ENCODE peak calls at places on chromosomes 16 and 17, in ten cellular contexts. One of them, this sample, is unnamed. For H3K27me3 and H3K36me3, the result is how much of the 10 kb centered on the place peaks cover.

GRCh38 chr17:48663134-48663924 is 37.2 kb upstream of the HOXB9 start:
- DNase-seq in stomach: no peak
- DNase-seq in heart left ventricle: no peak
- DNase-seq in naive thymus-derived CD4-positive, alpha-beta T cell: no peak
- DNase-seq in aorta: no peak
- DNase-seq in GM23338: peak
- DNase-seq in NT2/D1: no peak
- DNase-seq in GM23248: no peak
- DNase-seq in neural progenitor cell: no peak
- DNase-seq in CD8-positive, alpha-beta memory T cell: no peak
- DNase-seq in this sample: no peak

GRCh38 chr17:77189148-77189547 is 48.4 kb downstream of the SEC14L1 start:
- DNase-seq in stomach: no peak
- DNase-seq in heart left ventricle: no peak
- DNase-seq in naive thymus-derived CD4-positive, alpha-beta T cell: peak
- DNase-seq in aorta: no peak
- DNase-seq in GM23338: no peak
- DNase-seq in NT2/D1: no peak
- DNase-seq in GM23248: no peak
- DNase-seq in neural progenitor cell: no peak
- DNase-seq in CD8-positive, alpha-beta memory T cell: no peak
- DNase-seq in this sample: no peak

GRCh38 chr16:10594312-10594950 is 14.0 kb upstream of the EMP2 start:
- DNase-seq in stomach: peak
- DNase-seq in heart left ventricle: no peak
- DNase-seq in naive thymus-derived CD4-positive, alpha-beta T cell: no peak
- DNase-seq in aorta: no peak
- DNase-seq in GM23338: no peak
- DNase-seq in NT2/D1: no peak
- DNase-seq in GM23248: no peak
- DNase-seq in neural progenitor cell: no peak
- DNase-seq in CD8-positive, alpha-beta memory T cell: no peak
- DNase-seq in this sample: no peak

GRCh38 chr17:29115435-29115834 is 64.8 kb downstream of the MYO18A start:
- DNase-seq in stomach: no peak
- DNase-seq in heart left ventricle: no peak
- DNase-seq in naive thymus-derived CD4-positive, alpha-beta T cell: no peak
- DNase-seq in aorta: no peak
- DNase-seq in GM23338: no peak
- DNase-seq in NT2/D1: no peak
- DNase-seq in GM23248: no peak
- DNase-seq in neural progenitor cell: no peak
- DNase-seq in CD8-positive, alpha-beta memory T cell: no peak
- DNase-seq in this sample: no peak

GRCh38 chr16:13193721-13194120 is 292.3 kb downstream of the SHISA9 start:
- DNase-seq in stomach: no peak
- DNase-seq in heart left ventricle: no peak
- DNase-seq in naive thymus-derived CD4-positive, alpha-beta T cell: no peak
- DNase-seq in aorta: no peak
- DNase-seq in GM23338: no peak
- DNase-seq in NT2/D1: no peak
- DNase-seq in GM23248: no peak
- DNase-seq in neural progenitor cell: no peak
- DNase-seq in CD8-positive, alpha-beta memory T cell: no peak
- DNase-seq in this sample: no peak

GRCh38 chr17:59380474-59380873 is 49.0 kb downstream of the YPEL2 start:
- DNase-seq in stomach: no peak
- DNase-seq in heart left ventricle: no peak
- DNase-seq in naive thymus-derived CD4-positive, alpha-beta T cell: no peak
- DNase-seq in aorta: no peak
- DNase-seq in GM23338: no peak
- DNase-seq in NT2/D1: no peak
- DNase-seq in GM23248: no peak
- DNase-seq in neural progenitor cell: no peak
- DNase-seq in CD8-positive, alpha-beta memory T cell: no peak
- DNase-seq in this sample: no peak

GRCh38 chr17:47694018-47694817 is at the start of gene TBKBP1:
- DNase-seq in stomach: no peak
- DNase-seq in heart left ventricle: peak
- DNase-seq in naive thymus-derived CD4-positive, alpha-beta T cell: peak
- DNase-seq in aorta: peak
- DNase-seq in GM23338: peak
- DNase-seq in NT2/D1: peak
- DNase-seq in GM23248: peak
- DNase-seq in neural progenitor cell: peak
- DNase-seq in CD8-positive, alpha-beta memory T cell: peak
- DNase-seq in this sample: peak

GRCh38 chr17:19410875-19411291 is at the start of gene RNF112:
- DNase-seq in stomach: no peak
- DNase-seq in heart left ventricle: no peak
- DNase-seq in naive thymus-derived CD4-positive, alpha-beta T cell: no peak
- DNase-seq in aorta: no peak
- DNase-seq in GM23338: peak
- DNase-seq in NT2/D1: no peak
- DNase-seq in GM23248: peak
- DNase-seq in neural progenitor cell: peak
- DNase-seq in CD8-positive, alpha-beta memory T cell: no peak
- DNase-seq in this sample: no peak

GRCh38 chr17:81338301-81339179 is 43.4 kb upstream of the SLC38A10 start:
- DNase-seq in stomach: no peak
- DNase-seq in heart left ventricle: no peak
- DNase-seq in naive thymus-derived CD4-positive, alpha-beta T cell: no peak
- DNase-seq in aorta: no peak
- DNase-seq in GM23338: no peak
- DNase-seq in NT2/D1: no peak
- DNase-seq in GM23248: no peak
- DNase-seq in neural progenitor cell: no peak
- DNase-seq in CD8-positive, alpha-beta memory T cell: no peak
- DNase-seq in this sample: no peak

DNA sequence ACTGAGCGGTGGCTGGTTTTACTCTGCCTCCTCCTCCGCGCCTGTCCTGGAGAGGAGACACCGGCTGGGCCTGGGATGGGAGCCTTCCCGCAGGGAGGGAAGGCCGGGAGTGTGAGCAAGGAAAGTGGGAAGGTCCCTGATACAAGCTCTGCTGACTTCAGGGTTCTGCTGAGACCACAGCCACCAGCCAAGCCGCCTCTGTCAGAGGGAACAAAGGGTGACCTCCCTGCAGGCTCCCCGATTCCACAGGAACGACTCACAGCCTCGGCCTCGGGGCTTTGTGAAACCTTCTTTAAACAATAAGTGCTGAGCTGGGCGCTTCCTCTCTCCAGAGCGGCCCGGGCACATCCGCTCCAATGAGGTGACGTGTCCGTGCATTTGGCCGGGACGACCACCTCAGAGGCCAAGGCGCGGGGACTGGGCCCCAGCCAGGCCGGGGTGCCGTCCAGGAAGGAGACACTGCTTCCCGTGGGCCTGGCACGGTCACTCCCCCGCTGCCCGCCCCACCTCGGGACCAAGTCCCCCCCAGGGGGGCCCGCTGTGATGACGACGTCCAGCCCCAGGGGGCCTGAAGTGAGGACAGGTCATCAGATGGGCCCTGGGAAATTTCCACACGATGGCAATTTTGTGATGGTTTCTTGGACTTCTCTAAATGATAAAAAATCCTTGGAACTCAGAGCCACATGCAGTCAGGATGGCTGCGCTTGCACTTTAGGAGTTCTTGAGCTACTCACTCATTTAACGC is 11.8 kb upstream of the CIBAR2 start:
- DNase-seq in stomach: no peak
- DNase-seq in heart left ventricle: peak
- DNase-seq in naive thymus-derived CD4-positive, alpha-beta T cell: no peak
- DNase-seq in aorta: peak
- DNase-seq in GM23338: peak
- DNase-seq in NT2/D1: peak
- DNase-seq in GM23248: peak
- DNase-seq in neural progenitor cell: peak
- DNase-seq in CD8-positive, alpha-beta memory T cell: no peak
- DNase-seq in this sample: no peak
- H3K4me3 ChIP-seq in stomach: no peak
- H3K4me3 ChIP-seq in heart left ventricle: peak
- H3K4me3 ChIP-seq in naive thymus-derived CD4-positive, alpha-beta T cell: no peak
- H3K4me3 ChIP-seq in aorta: no peak
- H3K4me3 ChIP-seq in GM23338: no peak
- H3K4me3 ChIP-seq in NT2/D1: peak
- H3K4me3 ChIP-seq in GM23248: no peak
- H3K4me3 ChIP-seq in neural progenitor cell: no peak
- H3K4me3 ChIP-seq in CD8-positive, alpha-beta memory T cell: no peak
- H3K4me3 ChIP-seq in this sample: no peak

DNA sequence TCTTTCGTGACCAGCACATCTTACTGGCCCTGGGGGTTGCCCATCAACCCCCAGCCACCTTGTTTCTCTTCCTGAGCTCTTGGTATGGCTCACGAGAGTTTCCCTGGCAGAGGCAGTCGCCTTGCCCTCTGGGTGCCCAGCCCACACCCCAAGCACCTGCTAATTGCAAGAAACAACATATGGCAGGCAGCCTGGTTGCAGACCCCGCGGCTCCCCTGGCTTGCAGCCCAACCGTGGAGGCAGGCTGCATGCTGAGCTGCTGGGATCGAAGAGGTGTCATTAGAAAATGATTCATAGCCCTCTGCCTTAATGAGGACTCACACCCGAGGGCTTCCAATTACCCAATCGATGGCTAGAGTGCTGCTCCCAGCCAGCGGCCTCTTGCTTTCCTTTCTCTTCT is 115.7 kb downstream of the TMEM114 start:
- DNase-seq in stomach: no peak
- DNase-seq in heart left ventricle: no peak
- DNase-seq in naive thymus-derived CD4-positive, alpha-beta T cell: no peak
- DNase-seq in aorta: no peak
- DNase-seq in GM23338: no peak
- DNase-seq in NT2/D1: no peak
- DNase-seq in GM23248: no peak
- DNase-seq in neural progenitor cell: no peak
- DNase-seq in CD8-positive, alpha-beta memory T cell: no peak
- DNase-seq in this sample: peak
- H3K27me3 ChIP-seq in stomach: under half
- H3K27me3 ChIP-seq in heart left ventricle: under half
- H3K27me3 ChIP-seq in naive thymus-derived CD4-positive, alpha-beta T cell: under half
- H3K27me3 ChIP-seq in aorta: under half
- H3K27me3 ChIP-seq in GM23338: under half
- H3K27me3 ChIP-seq in NT2/D1: half or more
- H3K27me3 ChIP-seq in GM23248: under half
- H3K27me3 ChIP-seq in neural progenitor cell: under half
- H3K27me3 ChIP-seq in CD8-positive, alpha-beta memory T cell: under half
- H3K27me3 ChIP-seq in this sample: under half

DNA sequence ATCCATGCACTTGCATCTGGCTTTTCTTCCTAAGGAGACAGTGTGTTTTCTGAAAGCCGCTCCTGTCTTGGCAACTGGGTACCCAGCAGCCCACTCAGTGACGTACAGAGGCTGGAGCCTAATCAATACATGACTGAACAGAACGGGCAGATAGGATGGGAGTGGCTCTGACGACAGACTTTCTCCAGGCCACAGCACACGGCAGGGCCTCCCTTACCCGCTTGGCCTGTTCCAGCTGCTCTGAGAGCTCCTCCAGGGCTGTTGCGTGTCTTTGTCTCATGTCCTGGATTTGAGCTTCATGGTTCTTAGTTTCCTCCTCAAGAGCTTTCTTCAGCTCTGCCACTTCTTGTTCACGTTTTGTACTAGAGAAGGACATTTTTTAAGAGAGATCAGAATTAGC is 64.9 kb downstream of the NDEL1 start:
- DNase-seq in stomach: no peak
- DNase-seq in heart left ventricle: no peak
- DNase-seq in naive thymus-derived CD4-positive, alpha-beta T cell: no peak
- DNase-seq in aorta: peak
- DNase-seq in GM23338: no peak
- DNase-seq in NT2/D1: no peak
- DNase-seq in GM23248: no peak
- DNase-seq in neural progenitor cell: no peak
- DNase-seq in CD8-positive, alpha-beta memory T cell: no peak
- DNase-seq in this sample: no peak
- H3K36me3 ChIP-seq in stomach: half or more
- H3K36me3 ChIP-seq in heart left ventricle: under half
- H3K36me3 ChIP-seq in naive thymus-derived CD4-positive, alpha-beta T cell: under half
- H3K36me3 ChIP-seq in aorta: under half
- H3K36me3 ChIP-seq in GM23338: half or more
- H3K36me3 ChIP-seq in NT2/D1: half or more
- H3K36me3 ChIP-seq in GM23248: under half
- H3K36me3 ChIP-seq in neural progenitor cell: under half
- H3K36me3 ChIP-seq in CD8-positive, alpha-beta memory T cell: under half
- H3K36me3 ChIP-seq in this sample: under half

GRCh38 chr17:68178831-68179230 is 69.0 kb upstream of the AMZ2 start:
- DNase-seq in stomach: no peak
- DNase-seq in heart left ventricle: no peak
- DNase-seq in naive thymus-derived CD4-positive, alpha-beta T cell: no peak
- DNase-seq in aorta: no peak
- DNase-seq in GM23338: no peak
- DNase-seq in NT2/D1: no peak
- DNase-seq in GM23248: no peak
- DNase-seq in neural progenitor cell: no peak
- DNase-seq in CD8-positive, alpha-beta memory T cell: no peak
- DNase-seq in this sample: no peak

GRCh38 chr17:68184141-68184571 is 63.7 kb upstream of the AMZ2 start:
- DNase-seq in stomach: no peak
- DNase-seq in heart left ventricle: no peak
- DNase-seq in naive thymus-derived CD4-positive, alpha-beta T cell: no peak
- DNase-seq in aorta: no peak
- DNase-seq in GM23338: peak
- DNase-seq in NT2/D1: no peak
- DNase-seq in GM23248: no peak
- DNase-seq in neural progenitor cell: peak
- DNase-seq in CD8-positive, alpha-beta memory T cell: no peak
- DNase-seq in this sample: no peak

GRCh38 chr17:68182016-68182315 is 65.9 kb upstream of the AMZ2 start:
- DNase-seq in stomach: no peak
- DNase-seq in heart left ventricle: no peak
- DNase-seq in naive thymus-derived CD4-positive, alpha-beta T cell: no peak
- DNase-seq in aorta: no peak
- DNase-seq in GM23338: no peak
- DNase-seq in NT2/D1: no peak
- DNase-seq in GM23248: no peak
- DNase-seq in neural progenitor cell: no peak
- DNase-seq in CD8-positive, alpha-beta memory T cell: no peak
- DNase-seq in this sample: no peak

GRCh38 chr17:68184816-68185436 is 62.9 kb upstream of the AMZ2 start:
- DNase-seq in stomach: no peak
- DNase-seq in heart left ventricle: no peak
- DNase-seq in naive thymus-derived CD4-positive, alpha-beta T cell: peak
- DNase-seq in aorta: no peak
- DNase-seq in GM23338: no peak
- DNase-seq in NT2/D1: no peak
- DNase-seq in GM23248: no peak
- DNase-seq in neural progenitor cell: no peak
- DNase-seq in CD8-positive, alpha-beta memory T cell: peak
- DNase-seq in this sample: no peak

DNA sequence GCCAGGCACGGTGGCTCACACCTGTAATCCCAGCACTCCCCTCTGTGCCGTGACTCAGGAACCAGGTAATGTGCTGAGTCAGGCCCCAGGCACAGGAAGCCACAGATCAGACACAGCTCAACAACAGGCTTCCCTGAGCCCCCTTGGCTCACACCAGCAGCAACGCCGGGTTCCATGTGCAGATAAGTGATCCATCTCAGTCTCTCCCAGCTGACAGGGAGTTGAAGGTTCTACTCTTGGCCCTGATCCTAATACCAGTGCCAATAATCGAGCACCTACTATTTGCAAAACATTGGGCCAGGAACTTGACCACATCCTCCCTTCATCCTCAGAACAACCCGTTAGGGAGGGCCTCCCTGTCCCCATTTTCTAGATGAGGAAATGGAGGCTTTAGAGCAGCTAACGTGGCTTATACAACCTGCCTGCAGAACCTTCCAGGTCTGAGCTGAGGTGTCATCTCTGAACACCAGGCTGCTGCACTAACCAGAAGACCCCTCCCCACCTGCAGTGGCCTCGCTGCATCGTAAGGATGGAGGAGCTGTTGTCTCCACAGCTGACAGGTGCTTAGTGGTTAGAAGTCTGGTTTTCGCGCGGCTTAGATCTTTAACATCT is 64.8 kb upstream of the AMZ2 start:
- DNase-seq in stomach: no peak
- DNase-seq in heart left ventricle: no peak
- DNase-seq in naive thymus-derived CD4-positive, alpha-beta T cell: peak
- DNase-seq in aorta: no peak
- DNase-seq in GM23338: peak
- DNase-seq in NT2/D1: no peak
- DNase-seq in GM23248: no peak
- DNase-seq in neural progenitor cell: no peak
- DNase-seq in CD8-positive, alpha-beta memory T cell: peak
- DNase-seq in this sample: no peak
- H3K4me3 ChIP-seq in stomach: no peak
- H3K4me3 ChIP-seq in heart left ventricle: no peak
- H3K4me3 ChIP-seq in naive thymus-derived CD4-positive, alpha-beta T cell: peak
- H3K4me3 ChIP-seq in aorta: no peak
- H3K4me3 ChIP-seq in GM23338: no peak
- H3K4me3 ChIP-seq in NT2/D1: no peak
- H3K4me3 ChIP-seq in GM23248: no peak
- H3K4me3 ChIP-seq in neural progenitor cell: no peak
- H3K4me3 ChIP-seq in CD8-positive, alpha-beta memory T cell: peak
- H3K4me3 ChIP-seq in this sample: no peak

This sample was measured in pancreas.